ENCODE peak calls at places on chromosomes 13 and 19, in seven cellular contexts. One of them, this sample, is unnamed.

GRCh38 chr13:39035204-39035603 is 2.7 kb downstream of the PROSER1 start:
- DNase-seq in coronary artery: no peak
- DNase-seq in brain microvascular endothelial cell: no peak
- DNase-seq in osteocyte: no peak
- DNase-seq in CD4-positive, alpha-beta T cell: no peak
- DNase-seq in left ventricle myocardium inferior: no peak
- DNase-seq in GM20000: no peak
- DNase-seq in this sample: no peak

GRCh38 chr19:45885556-45886426 is at the start of gene IRF2BP1:
- DNase-seq in coronary artery: peak; percentile 94
- DNase-seq in brain microvascular endothelial cell: peak; percentile 88
- DNase-seq in osteocyte: peak; percentile 96
- DNase-seq in CD4-positive, alpha-beta T cell: peak; percentile 87
- DNase-seq in left ventricle myocardium inferior: peak; percentile 94
- DNase-seq in GM20000: peak; percentile 93
- DNase-seq in this sample: peak; percentile 95

GRCh38 chr13:98827449-98827848 is 75.0 kb upstream of the SLC15A1 start:
- DNase-seq in coronary artery: no peak
- DNase-seq in brain microvascular endothelial cell: no peak
- DNase-seq in osteocyte: no peak
- DNase-seq in CD4-positive, alpha-beta T cell: no peak
- DNase-seq in left ventricle myocardium inferior: no peak
- DNase-seq in GM20000: no peak
- DNase-seq in this sample: no peak

GRCh38 chr19:50313812-50314536 is 15.2 kb downstream of the KCNC3 start:
- DNase-seq in coronary artery: no peak
- DNase-seq in brain microvascular endothelial cell: no peak
- DNase-seq in osteocyte: no peak
- DNase-seq in CD4-positive, alpha-beta T cell: no peak
- DNase-seq in left ventricle myocardium inferior: no peak
- DNase-seq in GM20000: no peak
- DNase-seq in this sample: no peak

GRCh38 chr13:107441279-107441678 is 774.1 kb downstream of the LIG4 start:
- DNase-seq in coronary artery: no peak
- DNase-seq in brain microvascular endothelial cell: peak; percentile 70
- DNase-seq in osteocyte: no peak
- DNase-seq in CD4-positive, alpha-beta T cell: no peak
- DNase-seq in left ventricle myocardium inferior: no peak
- DNase-seq in GM20000: no peak
- DNase-seq in this sample: no peak

GRCh38 chr13:48251616-48252081 is 18.6 kb downstream of the ITM2B start:
- DNase-seq in coronary artery: no peak
- DNase-seq in brain microvascular endothelial cell: no peak
- DNase-seq in osteocyte: no peak
- DNase-seq in CD4-positive, alpha-beta T cell: no peak
- DNase-seq in left ventricle myocardium inferior: no peak
- DNase-seq in GM20000: no peak
- DNase-seq in this sample: no peak

GRCh38 chr19:3369337-3370213 is 3.2 kb downstream of the NFIC start:
- DNase-seq in coronary artery: peak; percentile 87
- DNase-seq in brain microvascular endothelial cell: no peak
- DNase-seq in osteocyte: no peak
- DNase-seq in CD4-positive, alpha-beta T cell: no peak
- DNase-seq in left ventricle myocardium inferior: peak; percentile 71
- DNase-seq in GM20000: peak; percentile 63
- DNase-seq in this sample: no peak

GRCh38 chr19:49588370-49589122 is 2.4 kb upstream of the PRR12 start:
- DNase-seq in coronary artery: no peak
- DNase-seq in brain microvascular endothelial cell: no peak
- DNase-seq in osteocyte: no peak
- DNase-seq in CD4-positive, alpha-beta T cell: no peak
- DNase-seq in left ventricle myocardium inferior: no peak
- DNase-seq in GM20000: no peak
- DNase-seq in this sample: no peak

GRCh38 chr19:23222998-23223652 is 27.1 kb downstream of the ZNF724 start:
- DNase-seq in coronary artery: no peak
- DNase-seq in brain microvascular endothelial cell: no peak
- DNase-seq in osteocyte: no peak
- DNase-seq in CD4-positive, alpha-beta T cell: no peak
- DNase-seq in left ventricle myocardium inferior: no peak
- DNase-seq in GM20000: no peak
- DNase-seq in this sample: no peak

GRCh38 chr13:48780713-48781341 is 127.1 kb downstream of the CYSLTR2 start:
- DNase-seq in coronary artery: no peak
- DNase-seq in brain microvascular endothelial cell: no peak
- DNase-seq in osteocyte: no peak
- DNase-seq in CD4-positive, alpha-beta T cell: no peak
- DNase-seq in left ventricle myocardium inferior: no peak
- DNase-seq in GM20000: no peak
- DNase-seq in this sample: no peak

GRCh38 chr19:41351339-41352245 is 2.1 kb downstream of the TGFB1 start:
- DNase-seq in coronary artery: peak; percentile 83
- DNase-seq in brain microvascular endothelial cell: peak; percentile 28
- DNase-seq in osteocyte: peak; percentile 88
- DNase-seq in CD4-positive, alpha-beta T cell: peak; percentile 77
- DNase-seq in left ventricle myocardium inferior: peak; percentile 75
- DNase-seq in GM20000: peak; percentile 90
- DNase-seq in this sample: peak; percentile 75

GRCh38 chr19:29410974-29411615 is 114.7 kb upstream of the VSTM2B start:
- DNase-seq in coronary artery: no peak
- DNase-seq in brain microvascular endothelial cell: no peak
- DNase-seq in osteocyte: no peak
- DNase-seq in CD4-positive, alpha-beta T cell: no peak
- DNase-seq in left ventricle myocardium inferior: no peak
- DNase-seq in GM20000: no peak
- DNase-seq in this sample: no peak

GRCh38 chr13:64446372-64446771 is 2783.8 kb downstream of the PCDH9 start:
- DNase-seq in coronary artery: no peak
- DNase-seq in brain microvascular endothelial cell: peak; percentile 5
- DNase-seq in osteocyte: no peak
- DNase-seq in CD4-positive, alpha-beta T cell: no peak
- DNase-seq in left ventricle myocardium inferior: no peak
- DNase-seq in GM20000: no peak
- DNase-seq in this sample: no peak

GRCh38 chr13:106534844-106535551 is 464 bp downstream of the EFNB2 start:
- DNase-seq in coronary artery: no peak
- DNase-seq in brain microvascular endothelial cell: no peak
- DNase-seq in osteocyte: no peak
- DNase-seq in CD4-positive, alpha-beta T cell: no peak
- DNase-seq in left ventricle myocardium inferior: peak; percentile 17
- DNase-seq in GM20000: peak; percentile 67
- DNase-seq in this sample: no peak

GRCh38 chr13:48400820-48401219 is 12.1 kb downstream of the LPAR6 start:
- DNase-seq in coronary artery: no peak
- DNase-seq in brain microvascular endothelial cell: peak; percentile 14
- DNase-seq in osteocyte: no peak
- DNase-seq in CD4-positive, alpha-beta T cell: no peak
- DNase-seq in left ventricle myocardium inferior: no peak
- DNase-seq in GM20000: peak; percentile 9
- DNase-seq in this sample: no peak

GRCh38 chr13:73138276-73138950 is 79.6 kb downstream of the KLF5 start:
- DNase-seq in coronary artery: no peak
- DNase-seq in brain microvascular endothelial cell: peak; percentile 45
- DNase-seq in osteocyte: no peak
- DNase-seq in CD4-positive, alpha-beta T cell: no peak
- DNase-seq in left ventricle myocardium inferior: no peak
- DNase-seq in GM20000: no peak
- DNase-seq in this sample: peak; percentile 20

GRCh38 chr13:55432814-55433213 is 1707.9 kb upstream of the PRR20A start:
- DNase-seq in coronary artery: no peak
- DNase-seq in brain microvascular endothelial cell: no peak
- DNase-seq in osteocyte: no peak
- DNase-seq in CD4-positive, alpha-beta T cell: no peak
- DNase-seq in left ventricle myocardium inferior: no peak
- DNase-seq in GM20000: no peak
- DNase-seq in this sample: no peak

GRCh38 chr13:73781384-73781783 is 352.8 kb downstream of the KLF12 start:
- DNase-seq in coronary artery: no peak
- DNase-seq in brain microvascular endothelial cell: no peak
- DNase-seq in osteocyte: no peak
- DNase-seq in CD4-positive, alpha-beta T cell: no peak
- DNase-seq in left ventricle myocardium inferior: no peak
- DNase-seq in GM20000: no peak
- DNase-seq in this sample: no peak

GRCh38 chr19:52237771-52238400 is 31.5 kb upstream of the ZNF766 start:
- DNase-seq in coronary artery: no peak
- DNase-seq in brain microvascular endothelial cell: peak; percentile 68
- DNase-seq in osteocyte: no peak
- DNase-seq in CD4-positive, alpha-beta T cell: peak; percentile 36
- DNase-seq in left ventricle myocardium inferior: peak; percentile 29
- DNase-seq in GM20000: no peak
- DNase-seq in this sample: peak; percentile 63

GRCh38 chr19:1672038-1672768 is 19.8 kb upstream of the TCF3 start:
- DNase-seq in coronary artery: no peak
- DNase-seq in brain microvascular endothelial cell: no peak
- DNase-seq in osteocyte: no peak
- DNase-seq in CD4-positive, alpha-beta T cell: peak; percentile 49
- DNase-seq in left ventricle myocardium inferior: no peak
- DNase-seq in GM20000: peak; percentile 84
- DNase-seq in this sample: peak; percentile 56
- TF ChIP-seq CTCF in coronary artery: peak; percentile 74
- TF ChIP-seq CTCF in brain microvascular endothelial cell: peak; percentile 78
- TF ChIP-seq CTCF in osteocyte: peak; percentile 89
- TF ChIP-seq CTCF in CD4-positive, alpha-beta T cell: peak; percentile 91
- TF ChIP-seq CTCF in left ventricle myocardium inferior: peak; percentile 83
- TF ChIP-seq CTCF in GM20000: peak; percentile 73
- TF ChIP-seq CTCF in this sample: peak; percentile 93

DNA sequence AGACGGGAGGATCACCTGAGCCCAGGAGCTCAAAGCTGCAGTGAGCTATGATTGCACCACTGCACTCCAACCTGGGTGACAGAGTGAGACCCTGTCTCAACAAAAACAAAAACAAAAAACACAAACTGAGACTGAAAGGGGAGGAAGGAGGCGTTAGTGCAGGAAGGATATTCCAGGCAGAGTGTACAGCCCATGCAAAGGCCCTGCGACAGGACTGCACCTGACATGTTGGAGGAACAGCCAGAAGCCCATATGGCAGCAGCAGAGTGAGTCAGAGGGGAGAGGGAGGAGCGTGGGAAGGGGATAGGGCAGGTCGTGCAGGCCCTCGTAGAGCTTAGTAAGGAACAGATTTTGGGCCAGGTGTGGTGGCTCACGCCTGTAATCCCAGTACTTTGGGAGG is 3.2 kb downstream of the ZNRF4 start:
- DNase-seq in coronary artery: no peak
- DNase-seq in brain microvascular endothelial cell: no peak
- DNase-seq in osteocyte: no peak
- DNase-seq in CD4-positive, alpha-beta T cell: no peak
- DNase-seq in left ventricle myocardium inferior: no peak
- DNase-seq in GM20000: no peak
- DNase-seq in this sample: no peak
- TF ChIP-seq CTCF in coronary artery: no peak
- TF ChIP-seq CTCF in brain microvascular endothelial cell: no peak
- TF ChIP-seq CTCF in osteocyte: no peak
- TF ChIP-seq CTCF in CD4-positive, alpha-beta T cell: no peak
- TF ChIP-seq CTCF in left ventricle myocardium inferior: no peak
- TF ChIP-seq CTCF in GM20000: no peak
- TF ChIP-seq CTCF in this sample: no peak

GRCh38 chr13:31234729-31235128 is 35.0 kb downstream of the B3GLCT start:
- DNase-seq in coronary artery: no peak
- DNase-seq in brain microvascular endothelial cell: no peak
- DNase-seq in osteocyte: no peak
- DNase-seq in CD4-positive, alpha-beta T cell: no peak
- DNase-seq in left ventricle myocardium inferior: no peak
- DNase-seq in GM20000: no peak
- DNase-seq in this sample: no peak
- TF ChIP-seq CTCF in coronary artery: no peak
- TF ChIP-seq CTCF in brain microvascular endothelial cell: peak; percentile 58
- TF ChIP-seq CTCF in osteocyte: peak; percentile 22
- TF ChIP-seq CTCF in CD4-positive, alpha-beta T cell: no peak
- TF ChIP-seq CTCF in left ventricle myocardium inferior: peak; percentile 50
- TF ChIP-seq CTCF in GM20000: no peak
- TF ChIP-seq CTCF in this sample: peak; percentile 13

GRCh38 chr19:5269926-5270325 is 70.7 kb downstream of the PTPRS start:
- DNase-seq in coronary artery: no peak
- DNase-seq in brain microvascular endothelial cell: no peak
- DNase-seq in osteocyte: no peak
- DNase-seq in CD4-positive, alpha-beta T cell: no peak
- DNase-seq in left ventricle myocardium inferior: no peak
- DNase-seq in GM20000: no peak
- DNase-seq in this sample: no peak
- TF ChIP-seq CTCF in coronary artery: no peak
- TF ChIP-seq CTCF in brain microvascular endothelial cell: no peak
- TF ChIP-seq CTCF in osteocyte: no peak
- TF ChIP-seq CTCF in CD4-positive, alpha-beta T cell: no peak
- TF ChIP-seq CTCF in left ventricle myocardium inferior: no peak
- TF ChIP-seq CTCF in GM20000: no peak
- TF ChIP-seq CTCF in this sample: no peak

This sample was measured in Calu3.